ENCODE peak calls at places on chromosomes 7 and 10, in six cellular contexts. One of them, this sample, is unnamed.

GRCh38 chr7:25117226-25118047 is 7.6 kb downstream of the CYCS start:
- DNase-seq in NB4: no peak
- DNase-seq in EL: no peak
- DNase-seq in HCT116: no peak
- DNase-seq in spleen: no peak
- DNase-seq in islet precursor cell: no peak
- DNase-seq in this sample: no peak

GRCh38 chr7:96579101-96579500 is 130.5 kb downstream of the SEM1 start:
- DNase-seq in NB4: no peak
- DNase-seq in EL: no peak
- DNase-seq in HCT116: no peak
- DNase-seq in spleen: no peak
- DNase-seq in islet precursor cell: no peak
- DNase-seq in this sample: no peak

GRCh38 chr10:112221545-112221944 is 38.0 kb upstream of the GPAM start:
- DNase-seq in NB4: peak; percentile 23
- DNase-seq in EL: no peak
- DNase-seq in HCT116: no peak
- DNase-seq in spleen: no peak
- DNase-seq in islet precursor cell: no peak
- DNase-seq in this sample: no peak

GRCh38 chr7:66070222-66070621 is 5.4 kb upstream of the ASL start:
- DNase-seq in NB4: no peak
- DNase-seq in EL: no peak
- DNase-seq in HCT116: no peak
- DNase-seq in spleen: no peak
- DNase-seq in islet precursor cell: no peak
- DNase-seq in this sample: no peak

GRCh38 chr7:137944168-137944567 is 57.7 kb downstream of the CREB3L2 start:
- DNase-seq in NB4: no peak
- DNase-seq in EL: no peak
- DNase-seq in HCT116: no peak
- DNase-seq in spleen: no peak
- DNase-seq in islet precursor cell: no peak
- DNase-seq in this sample: no peak

GRCh38 chr7:7210475-7211237 is 28.3 kb downstream of the C1GALT1 start:
- DNase-seq in NB4: no peak
- DNase-seq in EL: no peak
- DNase-seq in HCT116: no peak
- DNase-seq in spleen: no peak
- DNase-seq in islet precursor cell: peak; percentile 60
- DNase-seq in this sample: no peak

GRCh38 chr10:8618834-8619233 is 564.3 kb downstream of the GATA3 start:
- DNase-seq in NB4: no peak
- DNase-seq in EL: no peak
- DNase-seq in HCT116: no peak
- DNase-seq in spleen: no peak
- DNase-seq in islet precursor cell: no peak
- DNase-seq in this sample: no peak

GRCh38 chr7:144437370-144438191 is 34.1 kb upstream of the NOBOX start:
- DNase-seq in NB4: peak; percentile 74
- DNase-seq in EL: peak; percentile 62
- DNase-seq in HCT116: peak; percentile 65
- DNase-seq in spleen: no peak
- DNase-seq in islet precursor cell: peak; percentile 68
- DNase-seq in this sample: no peak

GRCh38 chr7:27714831-27715444 is 25.0 kb upstream of the TAX1BP1 start:
- DNase-seq in NB4: no peak
- DNase-seq in EL: no peak
- DNase-seq in HCT116: no peak
- DNase-seq in spleen: no peak
- DNase-seq in islet precursor cell: no peak
- DNase-seq in this sample: no peak

GRCh38 chr7:149772236-149772820 is 1.1 kb downstream of the ZNF467 start:
- DNase-seq in NB4: no peak
- DNase-seq in EL: no peak
- DNase-seq in HCT116: no peak
- DNase-seq in spleen: peak; percentile 93
- DNase-seq in islet precursor cell: no peak
- DNase-seq in this sample: no peak

GRCh38 chr10:93294004-93294403 is 188.1 kb downstream of the MYOF start:
- DNase-seq in NB4: no peak
- DNase-seq in EL: peak; percentile 32
- DNase-seq in HCT116: no peak
- DNase-seq in spleen: no peak
- DNase-seq in islet precursor cell: no peak
- DNase-seq in this sample: no peak

GRCh38 chr10:128551475-128551874 is 425.3 kb upstream of the MKI67 start:
- DNase-seq in NB4: no peak
- DNase-seq in EL: no peak
- DNase-seq in HCT116: no peak
- DNase-seq in spleen: no peak
- DNase-seq in islet precursor cell: no peak
- DNase-seq in this sample: no peak

GRCh38 chr10:96618648-96619047 is 31.8 kb upstream of the TM9SF3 start:
- DNase-seq in NB4: no peak
- DNase-seq in EL: no peak
- DNase-seq in HCT116: no peak
- DNase-seq in spleen: no peak
- DNase-seq in islet precursor cell: no peak
- DNase-seq in this sample: peak; percentile 50

GRCh38 chr7:99224263-99224947 is 16.5 kb upstream of the KPNA7 start:
- DNase-seq in NB4: peak; percentile 66
- DNase-seq in EL: peak; percentile 45
- DNase-seq in HCT116: peak; percentile 37
- DNase-seq in spleen: no peak
- DNase-seq in islet precursor cell: peak; percentile 64
- DNase-seq in this sample: peak; percentile 81

GRCh38 chr7:33841031-33841430 is 64.3 kb upstream of the BMPER start:
- DNase-seq in NB4: no peak
- DNase-seq in EL: no peak
- DNase-seq in HCT116: no peak
- DNase-seq in spleen: no peak
- DNase-seq in islet precursor cell: no peak
- DNase-seq in this sample: no peak

GRCh38 chr10:58756126-58756525 is 243.5 kb downstream of the BICC1 start:
- DNase-seq in NB4: no peak
- DNase-seq in EL: peak; percentile 66
- DNase-seq in HCT116: no peak
- DNase-seq in spleen: no peak
- DNase-seq in islet precursor cell: no peak
- DNase-seq in this sample: no peak

GRCh38 chr7:22990588-22990949 is 23.4 kb downstream of the HYCC1 start:
- DNase-seq in NB4: no peak
- DNase-seq in EL: peak; percentile 90
- DNase-seq in HCT116: no peak
- DNase-seq in spleen: no peak
- DNase-seq in islet precursor cell: no peak
- DNase-seq in this sample: no peak

GRCh38 chr10:70558871-70559810 is 43.4 kb downstream of the PRF1 start:
- DNase-seq in NB4: peak; percentile 89
- DNase-seq in EL: peak; percentile 59
- DNase-seq in HCT116: peak; percentile 65
- DNase-seq in spleen: peak; percentile 78
- DNase-seq in islet precursor cell: peak; percentile 89
- DNase-seq in this sample: peak; percentile 67

GRCh38 chr10:101000602-101000991 is 989 bp downstream of the LZTS2 start:
- DNase-seq in NB4: no peak
- DNase-seq in EL: no peak
- DNase-seq in HCT116: no peak
- DNase-seq in spleen: peak; percentile 76
- DNase-seq in islet precursor cell: no peak
- DNase-seq in this sample: no peak

GRCh38 chr10:119652361-119652760 is 1.2 kb downstream of the BAG3 start:
- DNase-seq in NB4: peak; percentile 77
- DNase-seq in EL: peak; percentile 70
- DNase-seq in HCT116: peak; percentile 43
- DNase-seq in spleen: no peak
- DNase-seq in islet precursor cell: no peak
- DNase-seq in this sample: no peak

GRCh38 chr7:150450491-150450992 is at the start of gene GIMAP8:
- DNase-seq in NB4: peak; percentile 45
- DNase-seq in EL: no peak
- DNase-seq in HCT116: no peak
- DNase-seq in spleen: peak; percentile 92
- DNase-seq in islet precursor cell: no peak
- DNase-seq in this sample: peak; percentile 83

GRCh38 chr10:97063271-97063982 is 122.3 kb downstream of the SLIT1 start:
- DNase-seq in NB4: no peak
- DNase-seq in EL: no peak
- DNase-seq in HCT116: no peak
- DNase-seq in spleen: peak; percentile 62
- DNase-seq in islet precursor cell: no peak
- DNase-seq in this sample: peak; percentile 70

GRCh38 chr7:83921798-83922607 is 272.6 kb downstream of the SEMA3A start:
- DNase-seq in NB4: no peak
- DNase-seq in EL: peak; percentile 39
- DNase-seq in HCT116: no peak
- DNase-seq in spleen: no peak
- DNase-seq in islet precursor cell: no peak
- DNase-seq in this sample: no peak

GRCh38 chr10:110843031-110843430 is 28.7 kb upstream of the PDCD4 start:
- DNase-seq in NB4: peak; percentile 95
- DNase-seq in EL: no peak
- DNase-seq in HCT116: no peak
- DNase-seq in spleen: no peak
- DNase-seq in islet precursor cell: no peak
- DNase-seq in this sample: no peak

GRCh38 chr10:79057481-79058275 is 11.1 kb upstream of the ZMIZ1 start:
- DNase-seq in NB4: no peak
- DNase-seq in EL: no peak
- DNase-seq in HCT116: no peak
- DNase-seq in spleen: peak; percentile 58
- DNase-seq in islet precursor cell: no peak
- DNase-seq in this sample: peak; percentile 17

GRCh38 chr7:1754345-1754908 is 84.3 kb downstream of the ELFN1 start:
- DNase-seq in NB4: no peak
- DNase-seq in EL: no peak
- DNase-seq in HCT116: no peak
- DNase-seq in spleen: no peak
- DNase-seq in islet precursor cell: no peak
- DNase-seq in this sample: no peak

This sample was measured in aorta.